ENCODE peak calls at places on chromosomes 6 and 20, in seven cellular contexts. T is left ventricle myocardium inferior, E is kidney, U is stomach, K is osteocyte, Z is PC-3, C is HFF-Myc. J is an unnamed sample.

GRCh38 chr6:3235969-3236368 is 8.5 kb upstream of the TUBB2B start:
- DNase-seq in U (no peak), E (no peak), K (no peak), C (no peak), T (no peak), Z (no peak), J (no peak)

GRCh38 chr6:104134876-104135275 is 724.8 kb downstream of the HACE1 start:
- DNase-seq in T (no peak), E (no peak), K (no peak), Z (no peak), C (no peak), U (no peak), J (no peak)

GRCh38 chr20:46215913-46216707 is 92.2 kb downstream of the CDH22 start:
- DNase-seq in Z (peak; percentile 65), U (no peak), K (no peak), T (no peak), E (no peak), C (no peak), J (no peak)

GRCh38 chr20:46367967-46368901 is 38.2 kb downstream of the ELMO2 start:
- DNase-seq in U (no peak), Z (peak; percentile 90), T (no peak), E (no peak), C (no peak), K (no peak), J (no peak)

GRCh38 chr20:51804754-51805153 is 2.4 kb upstream of the SALL4 start:
- DNase-seq in C (no peak), Z (no peak), K (no peak), U (peak; percentile 11), T (no peak), E (no peak), J (no peak)

GRCh38 chr6:71326611-71327010 is 38.0 kb downstream of the OGFRL1 start:
- DNase-seq in C (no peak), E (no peak), U (no peak), T (no peak), K (no peak), Z (no peak), J (no peak)

GRCh38 chr20:60055740-60056139 is 97.5 kb downstream of the CDH26 start:
- DNase-seq in U (peak; percentile 41), C (no peak), K (peak; percentile 59), Z (no peak), T (peak; percentile 57), E (peak; percentile 70), J (peak; percentile 55)

GRCh38 chr6:139457482-139457881 is 83.0 kb upstream of the CITED2 start:
- DNase-seq in T (no peak), Z (no peak), K (no peak), U (no peak), E (no peak), C (no peak), J (no peak)

GRCh38 chr20:10857362-10858070 is 183.7 kb upstream of the JAG1 start:
- DNase-seq in E (peak; percentile 79), K (no peak), Z (peak; percentile 58), C (no peak), T (no peak), U (no peak), J (no peak)

GRCh38 chr20:2602046-2602735 is 50.2 kb upstream of the NOP56 start:
- DNase-seq in Z (peak; percentile 52), T (no peak), K (no peak), C (no peak), E (no peak), U (no peak), J (no peak)

GRCh38 chr6:158808442-158808833 is 10.7 kb downstream of the EZR start:
- DNase-seq in C (no peak), T (no peak), Z (no peak), U (peak; percentile 34), K (no peak), E (no peak), J (no peak)

GRCh38 chr20:36097331-36097730 is 57.2 kb upstream of the EPB41L1 start:
- DNase-seq in C (no peak), U (no peak), T (no peak), Z (no peak), E (no peak), K (no peak), J (no peak)

GRCh38 chr6:117920493-117920845 is 13.4 kb downstream of the SLC35F1 start:
- DNase-seq in E (no peak), Z (no peak), U (no peak), K (no peak), T (no peak), C (no peak), J (no peak)

GRCh38 chr6:168098431-168098861 is 19.4 kb upstream of the FRMD1 start:
- DNase-seq in K (no peak), U (no peak), C (no peak), E (no peak), T (peak; percentile 11), Z (no peak), J (no peak)

GRCh38 chr6:13413466-13413862 is 73.9 kb downstream of the GFOD1 start:
- DNase-seq in Z (no peak), T (no peak), E (no peak), C (no peak), U (no peak), K (no peak), J (no peak)

GRCh38 chr6:6317825-6318733 is 2.4 kb downstream of the F13A1 start:
- DNase-seq in T (peak; percentile 72), K (no peak), E (no peak), Z (no peak), C (no peak), U (no peak), J (no peak)

GRCh38 chr20:47256665-47257236 is 99.7 kb downstream of the ZMYND8 start:
- DNase-seq in K (no peak), C (no peak), U (no peak), E (no peak), Z (peak; percentile 73), T (no peak), J (no peak)

GRCh38 chr6:16167219-16167618 is 38.3 kb downstream of the MYLIP start:
- DNase-seq in K (no peak), C (no peak), Z (no peak), E (no peak), U (no peak), T (no peak), J (no peak)

GRCh38 chr20:44448753-44449546 is 26.7 kb upstream of the TTPAL start:
- DNase-seq in T (no peak), C (no peak), Z (peak; percentile 28), U (no peak), E (no peak), K (no peak), J (no peak)

GRCh38 chr20:48630342-48631075 is 197.3 kb downstream of the PREX1 start:
- DNase-seq in U (no peak), E (peak; percentile 53), T (no peak), Z (no peak), C (no peak), K (no peak), J (no peak)

GRCh38 chr6:129138739-129139405 is 255.9 kb downstream of the LAMA2 start:
- DNase-seq in U (no peak), T (no peak), E (no peak), Z (no peak), C (no peak), K (no peak), J (no peak)

GRCh38 chr6:22614541-22614940 is 45.2 kb downstream of the HDGFL1 start:
- DNase-seq in K (no peak), Z (no peak), U (no peak), C (no peak), T (no peak), E (no peak), J (no peak)

GRCh38 chr6:100458841-100459154 is 5.9 kb downstream of the SIM1 start:
- DNase-seq in T (no peak), E (no peak), K (no peak), Z (no peak), U (no peak), C (no peak), J (no peak)

GRCh38 chr6:168088161-168089106 is 9.4 kb upstream of the FRMD1 start:
- DNase-seq in U (peak; percentile 44), Z (no peak), T (peak; percentile 33), E (peak; percentile 84), C (peak; percentile 0), K (peak; percentile 92), J (no peak)

GRCh38 chr6:133208183-133208755 is 32.9 kb upstream of the EYA4 start:
- DNase-seq in Z (no peak), E (no peak), K (no peak), C (no peak), T (no peak), U (no peak), J (no peak)

DNA sequence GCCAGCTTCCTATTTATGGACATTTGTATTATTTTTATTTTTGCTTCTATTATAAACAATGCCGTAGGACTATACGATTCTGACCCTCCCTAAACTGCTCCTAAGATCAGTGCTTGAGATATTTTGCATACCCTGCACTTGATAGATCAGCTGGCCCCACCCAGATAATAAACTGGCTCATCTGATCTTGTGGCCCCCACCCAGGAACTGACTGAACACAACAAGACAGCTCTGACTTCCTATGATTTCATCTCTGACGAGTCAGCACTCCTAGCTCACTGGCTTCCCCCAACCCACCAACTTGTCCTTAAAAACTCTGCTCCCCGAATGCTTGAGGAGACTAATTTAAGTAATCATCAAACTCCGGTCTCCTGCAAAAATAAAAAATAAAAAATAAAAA is 34.9 kb upstream of the TFAP2A start:
- DNase-seq in T (no peak), U (no peak), K (no peak), Z (peak; percentile 38), E (no peak), C (no peak), J (no peak)
- TF ChIP-seq CTCF in T (no peak), U (no peak), K (no peak), Z (no peak), E (no peak), C (no peak), J (no peak)

DNA sequence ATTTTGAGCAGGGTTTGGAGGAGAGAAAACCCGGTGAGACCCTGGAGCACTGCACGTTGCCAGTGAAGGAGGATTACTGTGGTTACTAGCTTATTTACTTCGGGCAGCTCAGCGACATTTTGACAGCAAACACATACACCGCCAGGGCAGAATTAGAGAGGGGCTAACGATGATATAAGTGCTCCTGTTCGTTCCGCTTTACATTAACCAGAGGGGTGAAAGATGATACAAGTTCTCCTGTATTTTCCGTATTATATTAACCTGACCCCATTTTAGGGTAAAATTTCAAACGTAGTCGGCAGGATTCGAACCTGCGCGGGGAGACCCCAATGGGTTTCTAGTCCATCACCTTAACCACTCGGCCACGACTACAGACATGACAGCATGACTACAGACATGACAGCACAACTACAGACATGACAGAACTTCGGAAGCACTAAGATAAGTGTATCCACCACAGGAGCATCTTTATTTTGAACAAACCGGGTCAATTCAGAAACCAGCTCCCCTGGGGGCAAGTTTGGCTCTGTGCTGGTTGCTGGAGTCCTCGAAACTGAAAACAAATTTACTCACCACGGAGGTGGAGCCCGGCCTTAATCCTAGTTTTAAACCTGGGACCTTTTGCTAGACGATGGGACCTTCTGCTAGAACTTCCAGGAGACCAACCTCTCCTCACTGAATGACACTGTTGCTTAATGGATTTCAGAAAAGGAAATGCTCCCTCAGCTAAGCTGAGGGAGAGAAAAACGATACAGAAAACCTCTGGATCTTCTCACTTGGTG is 80.4 kb upstream of the ZNF184 start:
- DNase-seq in E (no peak), K (no peak), U (no peak), Z (no peak), T (no peak), C (peak; percentile 76), J (no peak)
- TF ChIP-seq CTCF in E (no peak), K (no peak), U (no peak), Z (no peak), T (no peak), C (no peak), J (no peak)

GRCh38 chr20:37693629-37694626 is at the start of gene CTNNBL1:
- DNase-seq in E (peak; percentile 99), C (peak; percentile 87), U (peak; percentile 98), T (peak; percentile 98), Z (peak; percentile 99), K (peak; percentile 99), J (peak; percentile 94)
- TF ChIP-seq CTCF in E (no peak), C (no peak), U (no peak), T (peak; percentile 36), Z (no peak), K (peak; percentile 6), J (no peak)

GRCh38 chr6:144595266-144595665 is 310.1 kb downstream of the UTRN start:
- DNase-seq in E (no peak), K (no peak), U (no peak), Z (no peak), T (no peak), C (no peak), J (no peak)
- TF ChIP-seq CTCF in E (no peak), K (no peak), U (no peak), Z (no peak), T (no peak), C (no peak), J (no peak)